ENCODE peak calls at places on chromosomes 12 and 14, in nine cellular contexts. One of them, this sample, is unnamed. For H3K27me3, the result is how much of the 10 kb centered on the place peaks cover.

GRCh38 chr14:69039287-69039628 is 60.2 kb upstream of the ACTN1 start:
- DNase-seq in AG04450: no peak
- DNase-seq in esophagus muscularis mucosa: no peak
- DNase-seq in endothelial cell of umbilical vein: peak
- DNase-seq in tibial artery: no peak
- DNase-seq in heart right ventricle: no peak
- DNase-seq in heart left ventricle: no peak
- DNase-seq in keratinocyte: peak
- DNase-seq in left ventricle myocardium inferior: no peak
- DNase-seq in this sample: peak

GRCh38 chr14:74591899-74592298 is 20.1 kb downstream of the LTBP2 start:
- DNase-seq in AG04450: no peak
- DNase-seq in esophagus muscularis mucosa: no peak
- DNase-seq in endothelial cell of umbilical vein: no peak
- DNase-seq in tibial artery: no peak
- DNase-seq in heart right ventricle: no peak
- DNase-seq in heart left ventricle: peak
- DNase-seq in keratinocyte: no peak
- DNase-seq in left ventricle myocardium inferior: no peak
- DNase-seq in this sample: no peak

GRCh38 chr12:104434129-104434528 is 22.6 kb upstream of the CHST11 start:
- DNase-seq in AG04450: no peak
- DNase-seq in esophagus muscularis mucosa: no peak
- DNase-seq in endothelial cell of umbilical vein: no peak
- DNase-seq in tibial artery: no peak
- DNase-seq in heart right ventricle: no peak
- DNase-seq in heart left ventricle: no peak
- DNase-seq in keratinocyte: no peak
- DNase-seq in left ventricle myocardium inferior: no peak
- DNase-seq in this sample: no peak

GRCh38 chr12:124952801-124953200 is 36.1 kb downstream of the DHX37 start:
- DNase-seq in AG04450: no peak
- DNase-seq in esophagus muscularis mucosa: no peak
- DNase-seq in endothelial cell of umbilical vein: no peak
- DNase-seq in tibial artery: no peak
- DNase-seq in heart right ventricle: no peak
- DNase-seq in heart left ventricle: no peak
- DNase-seq in keratinocyte: no peak
- DNase-seq in left ventricle myocardium inferior: no peak
- DNase-seq in this sample: no peak

GRCh38 chr12:93702707-93703305 is 25.6 kb downstream of the CRADD start:
- DNase-seq in AG04450: no peak
- DNase-seq in esophagus muscularis mucosa: no peak
- DNase-seq in endothelial cell of umbilical vein: no peak
- DNase-seq in tibial artery: no peak
- DNase-seq in heart right ventricle: no peak
- DNase-seq in heart left ventricle: no peak
- DNase-seq in keratinocyte: no peak
- DNase-seq in left ventricle myocardium inferior: no peak
- DNase-seq in this sample: no peak

GRCh38 chr14:77859934-77860570 is 60.1 kb downstream of the ADCK1 start:
- DNase-seq in AG04450: no peak
- DNase-seq in esophagus muscularis mucosa: no peak
- DNase-seq in endothelial cell of umbilical vein: no peak
- DNase-seq in tibial artery: no peak
- DNase-seq in heart right ventricle: no peak
- DNase-seq in heart left ventricle: no peak
- DNase-seq in keratinocyte: no peak
- DNase-seq in left ventricle myocardium inferior: no peak
- DNase-seq in this sample: no peak

GRCh38 chr12:64627781-64628180 is 17.5 kb downstream of the RASSF3 start:
- DNase-seq in AG04450: peak
- DNase-seq in esophagus muscularis mucosa: no peak
- DNase-seq in endothelial cell of umbilical vein: peak
- DNase-seq in tibial artery: no peak
- DNase-seq in heart right ventricle: no peak
- DNase-seq in heart left ventricle: no peak
- DNase-seq in keratinocyte: no peak
- DNase-seq in left ventricle myocardium inferior: no peak
- DNase-seq in this sample: no peak

GRCh38 chr12:104490850-104491249 is 34.1 kb downstream of the CHST11 start:
- DNase-seq in AG04450: no peak
- DNase-seq in esophagus muscularis mucosa: no peak
- DNase-seq in endothelial cell of umbilical vein: no peak
- DNase-seq in tibial artery: no peak
- DNase-seq in heart right ventricle: no peak
- DNase-seq in heart left ventricle: no peak
- DNase-seq in keratinocyte: no peak
- DNase-seq in left ventricle myocardium inferior: no peak
- DNase-seq in this sample: no peak

GRCh38 chr12:73598626-73599025 is 939.0 kb upstream of the ATXN7L3B start:
- DNase-seq in AG04450: no peak
- DNase-seq in esophagus muscularis mucosa: no peak
- DNase-seq in endothelial cell of umbilical vein: no peak
- DNase-seq in tibial artery: no peak
- DNase-seq in heart right ventricle: no peak
- DNase-seq in heart left ventricle: no peak
- DNase-seq in keratinocyte: no peak
- DNase-seq in left ventricle myocardium inferior: no peak
- DNase-seq in this sample: no peak

GRCh38 chr14:104969741-104970230 is 8.4 kb downstream of the AHNAK2 start:
- DNase-seq in AG04450: no peak
- DNase-seq in esophagus muscularis mucosa: no peak
- DNase-seq in endothelial cell of umbilical vein: no peak
- DNase-seq in tibial artery: no peak
- DNase-seq in heart right ventricle: peak
- DNase-seq in heart left ventricle: peak
- DNase-seq in keratinocyte: no peak
- DNase-seq in left ventricle myocardium inferior: no peak
- DNase-seq in this sample: no peak

GRCh38 chr12:105341010-105341409 is 10.5 kb downstream of the C12orf75 start:
- DNase-seq in AG04450: no peak
- DNase-seq in esophagus muscularis mucosa: no peak
- DNase-seq in endothelial cell of umbilical vein: no peak
- DNase-seq in tibial artery: no peak
- DNase-seq in heart right ventricle: no peak
- DNase-seq in heart left ventricle: no peak
- DNase-seq in keratinocyte: no peak
- DNase-seq in left ventricle myocardium inferior: no peak
- DNase-seq in this sample: no peak

GRCh38 chr12:91958816-91959215 is 186.8 kb downstream of the BTG1 start:
- DNase-seq in AG04450: peak
- DNase-seq in esophagus muscularis mucosa: no peak
- DNase-seq in endothelial cell of umbilical vein: no peak
- DNase-seq in tibial artery: no peak
- DNase-seq in heart right ventricle: no peak
- DNase-seq in heart left ventricle: no peak
- DNase-seq in keratinocyte: no peak
- DNase-seq in left ventricle myocardium inferior: no peak
- DNase-seq in this sample: peak

GRCh38 chr14:89276424-89276975 is 140.5 kb downstream of the FOXN3 start:
- DNase-seq in AG04450: no peak
- DNase-seq in esophagus muscularis mucosa: no peak
- DNase-seq in endothelial cell of umbilical vein: no peak
- DNase-seq in tibial artery: peak
- DNase-seq in heart right ventricle: no peak
- DNase-seq in heart left ventricle: no peak
- DNase-seq in keratinocyte: no peak
- DNase-seq in left ventricle myocardium inferior: no peak
- DNase-seq in this sample: peak

GRCh38 chr12:30928356-30929264 is 2.1 kb downstream of the TSPAN11 start:
- DNase-seq in AG04450: no peak
- DNase-seq in esophagus muscularis mucosa: no peak
- DNase-seq in endothelial cell of umbilical vein: peak
- DNase-seq in tibial artery: peak
- DNase-seq in heart right ventricle: peak
- DNase-seq in heart left ventricle: no peak
- DNase-seq in keratinocyte: no peak
- DNase-seq in left ventricle myocardium inferior: peak
- DNase-seq in this sample: no peak

GRCh38 chr12:85357609-85358008 is 77.6 kb downstream of the ALX1 start:
- DNase-seq in AG04450: no peak
- DNase-seq in esophagus muscularis mucosa: no peak
- DNase-seq in endothelial cell of umbilical vein: no peak
- DNase-seq in tibial artery: no peak
- DNase-seq in heart right ventricle: no peak
- DNase-seq in heart left ventricle: no peak
- DNase-seq in keratinocyte: no peak
- DNase-seq in left ventricle myocardium inferior: no peak
- DNase-seq in this sample: no peak

GRCh38 chr14:71320734-71321555 is 413.7 kb downstream of the PCNX1 start:
- DNase-seq in AG04450: no peak
- DNase-seq in esophagus muscularis mucosa: no peak
- DNase-seq in endothelial cell of umbilical vein: peak
- DNase-seq in tibial artery: peak
- DNase-seq in heart right ventricle: peak
- DNase-seq in heart left ventricle: peak
- DNase-seq in keratinocyte: no peak
- DNase-seq in left ventricle myocardium inferior: peak
- DNase-seq in this sample: peak

GRCh38 chr14:104332634-104333270 is 194.4 kb downstream of the KIF26A start:
- DNase-seq in AG04450: no peak
- DNase-seq in esophagus muscularis mucosa: no peak
- DNase-seq in endothelial cell of umbilical vein: no peak
- DNase-seq in tibial artery: no peak
- DNase-seq in heart right ventricle: no peak
- DNase-seq in heart left ventricle: peak
- DNase-seq in keratinocyte: no peak
- DNase-seq in left ventricle myocardium inferior: no peak
- DNase-seq in this sample: no peak

GRCh38 chr12:108198043-108198442 is 69.0 kb downstream of the WSCD2 start:
- DNase-seq in AG04450: no peak
- DNase-seq in esophagus muscularis mucosa: no peak
- DNase-seq in endothelial cell of umbilical vein: no peak
- DNase-seq in tibial artery: no peak
- DNase-seq in heart right ventricle: no peak
- DNase-seq in heart left ventricle: no peak
- DNase-seq in keratinocyte: no peak
- DNase-seq in left ventricle myocardium inferior: no peak
- DNase-seq in this sample: no peak

GRCh38 chr12:23380419-23381100 is 568.9 kb downstream of the SOX5 start:
- DNase-seq in AG04450: no peak
- DNase-seq in esophagus muscularis mucosa: no peak
- DNase-seq in endothelial cell of umbilical vein: no peak
- DNase-seq in tibial artery: no peak
- DNase-seq in heart right ventricle: no peak
- DNase-seq in heart left ventricle: no peak
- DNase-seq in keratinocyte: no peak
- DNase-seq in left ventricle myocardium inferior: no peak
- DNase-seq in this sample: no peak

GRCh38 chr12:23376238-23376637 is 573.2 kb downstream of the SOX5 start:
- DNase-seq in AG04450: no peak
- DNase-seq in esophagus muscularis mucosa: no peak
- DNase-seq in endothelial cell of umbilical vein: peak
- DNase-seq in tibial artery: no peak
- DNase-seq in heart right ventricle: no peak
- DNase-seq in heart left ventricle: no peak
- DNase-seq in keratinocyte: no peak
- DNase-seq in left ventricle myocardium inferior: no peak
- DNase-seq in this sample: peak
- TF ChIP-seq CTCF in AG04450: no peak
- TF ChIP-seq CTCF in esophagus muscularis mucosa: no peak
- TF ChIP-seq CTCF in endothelial cell of umbilical vein: peak
- TF ChIP-seq CTCF in tibial artery: no peak
- TF ChIP-seq CTCF in heart right ventricle: no peak
- TF ChIP-seq CTCF in heart left ventricle: no peak
- TF ChIP-seq CTCF in keratinocyte: no peak
- TF ChIP-seq CTCF in left ventricle myocardium inferior: no peak
- TF ChIP-seq CTCF in this sample: peak

GRCh38 chr12:122958198-122958888 is 7.9 kb downstream of the ABCB9 start:
- DNase-seq in AG04450: no peak
- DNase-seq in esophagus muscularis mucosa: no peak
- DNase-seq in endothelial cell of umbilical vein: peak
- DNase-seq in tibial artery: no peak
- DNase-seq in heart right ventricle: no peak
- DNase-seq in heart left ventricle: no peak
- DNase-seq in keratinocyte: no peak
- DNase-seq in left ventricle myocardium inferior: no peak
- DNase-seq in this sample: no peak

GRCh38 chr12:122960193-122960569 is 6.1 kb downstream of the ABCB9 start:
- DNase-seq in AG04450: no peak
- DNase-seq in esophagus muscularis mucosa: no peak
- DNase-seq in endothelial cell of umbilical vein: no peak
- DNase-seq in tibial artery: no peak
- DNase-seq in heart right ventricle: no peak
- DNase-seq in heart left ventricle: no peak
- DNase-seq in keratinocyte: no peak
- DNase-seq in left ventricle myocardium inferior: no peak
- DNase-seq in this sample: no peak

GRCh38 chr12:122956028-122956427 is 10.2 kb downstream of the ABCB9 start:
- DNase-seq in AG04450: no peak
- DNase-seq in esophagus muscularis mucosa: no peak
- DNase-seq in endothelial cell of umbilical vein: no peak
- DNase-seq in tibial artery: no peak
- DNase-seq in heart right ventricle: no peak
- DNase-seq in heart left ventricle: no peak
- DNase-seq in keratinocyte: no peak
- DNase-seq in left ventricle myocardium inferior: no peak
- DNase-seq in this sample: no peak

GRCh38 chr12:122961551-122962329 is 4.5 kb downstream of the ABCB9 start:
- DNase-seq in AG04450: no peak
- DNase-seq in esophagus muscularis mucosa: no peak
- DNase-seq in endothelial cell of umbilical vein: peak
- DNase-seq in tibial artery: no peak
- DNase-seq in heart right ventricle: no peak
- DNase-seq in heart left ventricle: no peak
- DNase-seq in keratinocyte: no peak
- DNase-seq in left ventricle myocardium inferior: no peak
- DNase-seq in this sample: no peak

GRCh38 chr12:122959566-122960192 is 6.6 kb downstream of the ABCB9 start:
- DNase-seq in AG04450: no peak
- DNase-seq in esophagus muscularis mucosa: no peak
- DNase-seq in endothelial cell of umbilical vein: no peak
- DNase-seq in tibial artery: no peak
- DNase-seq in heart right ventricle: no peak
- DNase-seq in heart left ventricle: no peak
- DNase-seq in keratinocyte: no peak
- DNase-seq in left ventricle myocardium inferior: no peak
- DNase-seq in this sample: no peak
- H3K4me3 ChIP-seq in AG04450: no peak
- H3K4me3 ChIP-seq in esophagus muscularis mucosa: no peak
- H3K4me3 ChIP-seq in endothelial cell of umbilical vein: no peak
- H3K4me3 ChIP-seq in tibial artery: no peak
- H3K4me3 ChIP-seq in heart right ventricle: no peak
- H3K4me3 ChIP-seq in heart left ventricle: no peak
- H3K4me3 ChIP-seq in keratinocyte: no peak
- H3K4me3 ChIP-seq in left ventricle myocardium inferior: no peak
- H3K4me3 ChIP-seq in this sample: no peak

GRCh38 chr14:50871914-50872732 is at the start of gene ABHD12B:
- DNase-seq in AG04450: no peak
- DNase-seq in esophagus muscularis mucosa: no peak
- DNase-seq in endothelial cell of umbilical vein: no peak
- DNase-seq in tibial artery: no peak
- DNase-seq in heart right ventricle: no peak
- DNase-seq in heart left ventricle: no peak
- DNase-seq in keratinocyte: no peak
- DNase-seq in left ventricle myocardium inferior: no peak
- DNase-seq in this sample: no peak
- H3K27me3 ChIP-seq in AG04450: under half
- H3K27me3 ChIP-seq in esophagus muscularis mucosa: half or more
- H3K27me3 ChIP-seq in endothelial cell of umbilical vein: half or more
- H3K27me3 ChIP-seq in tibial artery: under half
- H3K27me3 ChIP-seq in heart right ventricle: under half
- H3K27me3 ChIP-seq in heart left ventricle: under half
- H3K27me3 ChIP-seq in keratinocyte: under half
- H3K27me3 ChIP-seq in left ventricle myocardium inferior: half or more
- H3K27me3 ChIP-seq in this sample: under half

GRCh38 chr14:72513346-72513745 is 380.6 kb downstream of the DPF3 start:
- DNase-seq in AG04450: no peak
- DNase-seq in esophagus muscularis mucosa: no peak
- DNase-seq in endothelial cell of umbilical vein: no peak
- DNase-seq in tibial artery: no peak
- DNase-seq in heart right ventricle: no peak
- DNase-seq in heart left ventricle: no peak
- DNase-seq in keratinocyte: no peak
- DNase-seq in left ventricle myocardium inferior: no peak
- DNase-seq in this sample: no peak
- TF ChIP-seq CTCF in AG04450: no peak
- TF ChIP-seq CTCF in esophagus muscularis mucosa: no peak
- TF ChIP-seq CTCF in endothelial cell of umbilical vein: no peak
- TF ChIP-seq CTCF in tibial artery: no peak
- TF ChIP-seq CTCF in heart right ventricle: no peak
- TF ChIP-seq CTCF in heart left ventricle: no peak
- TF ChIP-seq CTCF in keratinocyte: no peak
- TF ChIP-seq CTCF in left ventricle myocardium inferior: no peak
- TF ChIP-seq CTCF in this sample: no peak